ENCODE peak calls at places on chromosomes 11 and 22, in five cellular contexts. O is right lobe of liver, E is tibial nerve, H is nephron progenitor cell, M is pancreas. G is an unnamed sample.

GRCh38 chr22:42684462-42685195 is 35.4 kb upstream of the CYB5R3 start:
- DNase-seq in M (no peak), E (peak), H (no peak), O (no peak), G (no peak)

GRCh38 chr11:36012979-36013378 is 69.1 kb downstream of the LDLRAD3 start:
- DNase-seq in H (no peak), M (no peak), E (no peak), O (no peak), G (no peak)

GRCh38 chr22:39959640-39960447 is at the start of gene TMA7B:
- DNase-seq in O (no peak), E (no peak), H (peak), M (no peak), G (peak)

GRCh38 chr22:40911772-40912171 is 39.4 kb upstream of the RBX1 start:
- DNase-seq in E (no peak), O (no peak), H (no peak), M (no peak), G (no peak)

GRCh38 chr11:35357893-35358292 is 61.5 kb downstream of the SLC1A2 start:
- DNase-seq in M (no peak), O (no peak), H (no peak), E (no peak), G (no peak)

GRCh38 chr11:33692013-33692504 is 8.6 kb downstream of the C11orf91 start:
- DNase-seq in H (no peak), E (peak), M (peak), O (no peak), G (no peak)

GRCh38 chr11:118696673-118697226 is 17.3 kb upstream of the TREH start:
- DNase-seq in M (no peak), E (no peak), O (no peak), H (no peak), G (no peak)

GRCh38 chr11:9639985-9640384 is 23.9 kb upstream of the SWAP70 start:
- DNase-seq in H (no peak), M (no peak), O (no peak), E (no peak), G (no peak)

GRCh38 chr11:72745511-72745910 is 6.7 kb downstream of the ARAP1 start:
- DNase-seq in M (no peak), O (no peak), E (no peak), H (no peak), G (no peak)

GRCh38 chr11:35812850-35813249 is 131.0 kb upstream of the LDLRAD3 start:
- DNase-seq in H (no peak), M (peak), E (no peak), O (no peak), G (no peak)

GRCh38 chr11:77073328-77074001 is 6.7 kb downstream of the CAPN5 start:
- DNase-seq in E (peak), H (peak), M (peak), O (peak), G (peak)

GRCh38 chr11:44812971-44813370 is 86.2 kb downstream of the TSPAN18 start:
- DNase-seq in O (no peak), H (no peak), M (no peak), E (no peak), G (no peak)

GRCh38 chr11:6606471-6607189 is 3.1 kb downstream of the ILK start:
- DNase-seq in H (peak), O (peak), E (peak), M (peak), G (peak)

GRCh38 chr22:24437820-24438328 is 10.5 kb downstream of the ADORA2A start:
- DNase-seq in O (no peak), H (no peak), E (no peak), M (no peak), G (peak)

GRCh38 chr11:96002754-96003290 is 78.9 kb upstream of the MTMR2 start:
- DNase-seq in E (no peak), H (no peak), M (no peak), O (no peak), G (no peak)

GRCh38 chr11:44145011-44145777 is 49.7 kb downstream of the EXT2 start:
- DNase-seq in M (no peak), H (no peak), E (no peak), O (no peak), G (no peak)

GRCh38 chr11:44260081-44260480 is 49.9 kb downstream of the ALX4 start:
- DNase-seq in M (no peak), H (no peak), O (no peak), E (no peak), G (no peak)

GRCh38 chr11:44766112-44766971 is 39.6 kb downstream of the TSPAN18 start:
- DNase-seq in O (no peak), M (peak), H (no peak), E (no peak), G (peak)

GRCh38 chr11:78189851-78190250 is 1.1 kb downstream of the USP35 start:
- DNase-seq in M (no peak), O (no peak), H (no peak), E (no peak), G (no peak)

GRCh38 chr11:127789887-127790286 is 789.3 kb upstream of the KIRREL3 start:
- DNase-seq in M (no peak), E (no peak), O (no peak), H (peak), G (peak)

GRCh38 chr22:16783930-16784354 is 41.3 kb downstream of the XKR3 start:
- DNase-seq in O (no peak), M (no peak), H (no peak), E (no peak), G (no peak)

GRCh38 chr22:19879996-19880785 is 25.5 kb upstream of the GNB1L start:
- DNase-seq in M (peak), H (no peak), O (no peak), E (no peak), G (no peak)

GRCh38 chr11:78768345-78768744 is 193.7 kb upstream of the NARS2 start:
- DNase-seq in O (no peak), H (no peak), M (no peak), E (no peak), G (peak)

GRCh38 chr11:85694385-85694980 is 8.5 kb upstream of the CCDC89 start:
- DNase-seq in E (no peak), O (no peak), M (no peak), H (no peak), G (no peak)

GRCh38 chr11:32809313-32809712 is 14.9 kb upstream of the CCDC73 start:
- DNase-seq in E (peak), M (peak), O (peak), H (peak), G (peak)

GRCh38 chr22:22802346-22802970 is 85.2 kb upstream of the IGLL5 start:
- DNase-seq in M (no peak), E (no peak), H (no peak), O (no peak), G (no peak)

GRCh38 chr22:45671783-45672563 is at the start of gene ATXN10:
- DNase-seq in M (peak), E (peak), O (peak), H (peak), G (peak)

GRCh38 chr11:22742149-22742548 is 75.7 kb downstream of the GAS2 start:
- DNase-seq in H (peak), M (no peak), E (no peak), O (no peak), G (no peak)

GRCh38 chr11:14042686-14043440 is 80.3 kb downstream of the SPON1 start:
- DNase-seq in H (no peak), E (no peak), M (no peak), O (no peak), G (no peak)

GRCh38 chr22:50656122-50657070 is 16.2 kb upstream of the SHANK3 start:
- DNase-seq in H (no peak), O (no peak), M (no peak), E (no peak), G (no peak)

GRCh38 chr22:23402275-23403151 is 177.6 kb downstream of the IGLL1 start:
- DNase-seq in M (peak), E (no peak), O (peak), H (peak), G (peak)

GRCh38 chr22:24875862-24876506 is 70.0 kb downstream of the SGSM1 start:
- DNase-seq in H (peak), E (no peak), O (no peak), M (no peak), G (no peak)

GRCh38 chr11:82828472-82828871 is 71.8 kb downstream of the PRCP start:
- DNase-seq in O (no peak), H (no peak), E (no peak), M (no peak), G (no peak)

GRCh38 chr22:42743501-42743991 is 22.9 kb upstream of the A4GALT start:
- DNase-seq in E (peak), M (no peak), O (no peak), H (no peak), G (no peak)

GRCh38 chr22:30116362-30117117 is 36.3 kb downstream of the HORMAD2 start:
- DNase-seq in H (no peak), M (no peak), O (no peak), E (no peak), G (no peak)

GRCh38 chr11:35402751-35403454 is 16.5 kb downstream of the SLC1A2 start:
- DNase-seq in E (no peak), M (no peak), O (no peak), H (no peak), G (no peak)

GRCh38 chr11:117604349-117604995 is 192.5 kb downstream of the DSCAML1 start:
- DNase-seq in M (no peak), E (no peak), H (no peak), O (no peak), G (no peak)

GRCh38 chr11:36034572-36035331 is 90.9 kb downstream of the LDLRAD3 start:
- DNase-seq in E (no peak), H (no peak), M (no peak), O (no peak), G (no peak)

GRCh38 chr11:20067665-20068064 is 92.6 kb downstream of the DBX1 start:
- DNase-seq in E (no peak), O (no peak), M (no peak), H (no peak), G (no peak)

GRCh38 chr11:20068691-20069090 is 91.6 kb downstream of the DBX1 start:
- DNase-seq in H (no peak), E (no peak), M (no peak), O (no peak), G (no peak)

GRCh38 chr11:20066013-20066782 is 94.1 kb downstream of the DBX1 start:
- DNase-seq in E (no peak), H (no peak), M (no peak), O (no peak), G (no peak)

GRCh38 chr11:20065040-20065805 is 95.1 kb downstream of the DBX1 start:
- DNase-seq in O (no peak), H (no peak), M (no peak), E (no peak), G (no peak)

DNA sequence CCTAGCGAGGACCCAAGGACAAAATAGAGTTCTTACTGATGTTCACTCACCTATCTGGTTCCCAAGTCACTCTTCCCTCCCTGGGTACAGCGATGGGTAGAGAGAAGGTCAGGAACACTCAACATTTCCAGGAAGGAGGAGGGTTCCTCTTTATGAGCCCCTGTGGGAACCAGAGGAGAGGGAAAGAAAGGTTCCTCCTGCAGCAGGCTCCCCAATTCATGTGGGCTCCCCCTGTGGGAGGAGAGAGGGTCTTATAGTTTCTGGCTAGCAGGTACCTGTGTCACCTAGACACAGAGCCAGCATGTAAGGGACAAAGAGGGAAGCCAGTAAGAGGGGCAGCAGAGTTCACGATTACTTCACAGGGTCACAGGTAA is 93.5 kb downstream of the DBX1 start:
- DNase-seq in O (no peak), M (no peak), E (no peak), H (no peak), G (no peak)
- TF ChIP-seq CTCF in O (no peak), M (no peak), E (no peak), H (no peak), G (no peak)

GRCh38 chr11:17770048-17770652 is 35.6 kb downstream of the KCNC1 start:
- DNase-seq in H (peak), M (peak), O (peak), E (no peak), G (peak)
- TF ChIP-seq CTCF in H (peak), M (no peak), O (peak), E (no peak), G (peak)

GRCh38 chr22:44360686-44361381 is 48.1 kb upstream of the SHISAL1 start:
- DNase-seq in H (no peak), E (no peak), O (peak), M (no peak), G (no peak)
- TF ChIP-seq CTCF in H (no peak), E (no peak), O (no peak), M (no peak), G (no peak)

GRCh38 chr11:61369372-61370348 is 7.5 kb downstream of the TMEM138 start:
- DNase-seq in M (peak), H (no peak), O (peak), E (peak), G (no peak)
- TF ChIP-seq CTCF in M (no peak), H (no peak), O (no peak), E (no peak), G (no peak)

GRCh38 chr11:75014129-75014528 is 25.4 kb downstream of the NEU3 start:
- DNase-seq in M (no peak), H (no peak), E (no peak), O (no peak), G (no peak)
- TF ChIP-seq CTCF in M (no peak), H (no peak), E (no peak), O (no peak), G (no peak)

GRCh38 chr11:74031310-74031676 is 22.4 kb upstream of the UCP3 start:
- DNase-seq in H (no peak), E (no peak), M (no peak), O (no peak), G (no peak)

GRCh38 chr11:74035264-74035663 is 26.4 kb upstream of the UCP3 start:
- DNase-seq in E (no peak), O (no peak), M (no peak), H (no peak), G (no peak)

GRCh38 chr11:74030668-74031309 is 21.9 kb upstream of the UCP3 start:
- DNase-seq in E (no peak), M (no peak), O (no peak), H (no peak), G (no peak)

GRCh38 chr11:74037309-74037708 is 28.4 kb upstream of the UCP3 start:
- DNase-seq in M (no peak), H (no peak), E (no peak), O (no peak), G (no peak)

DNA sequence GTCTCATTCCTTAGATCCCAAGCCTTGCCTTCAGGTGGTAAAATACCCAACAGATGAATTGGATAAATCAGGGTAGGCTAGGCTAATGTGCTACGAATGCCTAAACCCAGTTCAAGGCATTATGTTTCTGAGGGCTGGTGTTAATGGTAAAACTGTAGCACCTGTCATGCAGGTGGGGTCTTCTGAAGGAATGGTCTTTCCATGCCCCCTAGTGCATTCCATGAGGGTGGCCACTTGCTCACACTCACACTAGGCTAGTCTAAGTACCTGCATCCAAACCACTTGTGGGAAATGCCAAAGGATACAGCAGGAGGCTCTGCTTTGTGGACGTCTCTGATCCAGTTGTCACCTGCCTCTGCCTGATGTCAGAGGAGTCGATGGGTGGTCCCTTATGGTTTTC is 24.2 kb upstream of the UCP3 start:
- DNase-seq in O (no peak), H (no peak), E (no peak), M (no peak), G (no peak)
- TF ChIP-seq CTCF in O (no peak), H (no peak), E (no peak), M (no peak), G (no peak)

GRCh38 chr22:37638351-37639069 is 959 bp upstream of the SH3BP1 start:
- DNase-seq in M (no peak), E (no peak), H (no peak), O (no peak), G (no peak)
- TF ChIP-seq CTCF in M (no peak), E (no peak), H (no peak), O (no peak), G (no peak)

GRCh38 chr22:49429066-49429465 is 398.6 kb downstream of the BRD1 start:
- DNase-seq in E (no peak), O (no peak), H (no peak), M (no peak), G (no peak)
- TF ChIP-seq CTCF in E (no peak), O (no peak), H (no peak), M (no peak), G (no peak)

G was measured in BE2C.